ENCODE peak calls at places on chromosomes 13 and 19, in six cellular contexts. E is GM12891, R is GM12878, X is H1, D is K562, N is HepG2. V is an unnamed sample.

GRCh38 chr19:50607874-50608785 is 31.6 kb downstream of the SYT3 start:
- DNase-seq in E (peak; percentile 71), R (peak; percentile 15), X (peak; percentile 97), D (peak; percentile 94), N (peak; percentile 31), V (peak; percentile 62)

GRCh38 chr19:52535831-52536800 is 8.6 kb downstream of the ZNF808 start:
- DNase-seq in E (peak; percentile 56), R (peak; percentile 67), X (peak; percentile 41), D (no peak), N (no peak), V (peak; percentile 47)

GRCh38 chr19:17249887-17250548 is 4.3 kb upstream of the NR2F6 start:
- DNase-seq in E (no peak), R (no peak), X (no peak), D (no peak), N (no peak), V (no peak)

GRCh38 chr13:91375119-91375729 is 23.2 kb upstream of the GPC5 start:
- DNase-seq in E (no peak), R (no peak), X (no peak), D (peak; percentile 83), N (no peak), V (no peak)

GRCh38 chr13:44437356-44438233 is 64.0 kb downstream of the SERP2 start:
- DNase-seq in E (no peak), R (no peak), X (no peak), D (no peak), N (peak; percentile 35), V (no peak)

GRCh38 chr13:84273163-84273562 is 390.9 kb upstream of the SLITRK1 start:
- DNase-seq in E (no peak), R (no peak), X (no peak), D (no peak), N (no peak), V (no peak)

GRCh38 chr19:15115762-15116615 is 8.8 kb downstream of the SYDE1 start:
- DNase-seq in E (no peak), R (no peak), X (no peak), D (no peak), N (no peak), V (no peak)

GRCh38 chr13:36752673-36753072 is 66.3 kb upstream of the RFXAP start:
- DNase-seq in E (no peak), R (no peak), X (no peak), D (no peak), N (no peak), V (no peak)

GRCh38 chr19:38152461-38153379 is 71.3 kb downstream of the DPF1 start:
- DNase-seq in E (no peak), R (no peak), X (no peak), D (peak; percentile 74), N (no peak), V (no peak)

GRCh38 chr19:15424121-15424520 is 5.3 kb upstream of the AKAP8L start:
- DNase-seq in E (no peak), R (no peak), X (no peak), D (no peak), N (no peak), V (no peak)

GRCh38 chr13:98103942-98104880 is 38.7 kb upstream of the FARP1 start:
- DNase-seq in E (no peak), R (no peak), X (no peak), D (no peak), N (peak; percentile 47), V (no peak)

DNA sequence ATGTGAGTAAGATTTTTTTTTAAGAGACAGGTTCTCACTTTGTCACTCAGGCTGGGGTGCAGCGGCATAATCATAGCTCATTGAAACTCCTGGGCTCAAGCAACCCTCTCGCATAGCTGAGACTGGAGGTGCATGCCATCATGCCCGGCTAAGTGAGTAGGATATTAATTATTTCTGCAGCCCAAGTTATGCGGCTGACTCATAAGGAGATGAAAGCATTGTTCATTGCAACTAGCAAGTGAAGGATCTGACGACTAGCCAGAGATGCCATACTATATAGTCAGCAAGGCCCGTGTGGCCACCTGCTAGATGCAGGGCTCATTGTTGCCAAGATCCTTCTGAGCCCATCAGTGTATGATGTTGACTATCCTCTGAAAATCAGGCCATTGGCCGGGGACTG is 45.2 kb downstream of the ABCC4 start:
- DNase-seq in E (no peak), R (no peak), X (no peak), D (no peak), N (peak; percentile 23), V (no peak)
- TF ChIP-seq TAF1 in E (no peak), R (no peak), X (no peak), D (no peak), N (no peak), V (no peak)

DNA sequence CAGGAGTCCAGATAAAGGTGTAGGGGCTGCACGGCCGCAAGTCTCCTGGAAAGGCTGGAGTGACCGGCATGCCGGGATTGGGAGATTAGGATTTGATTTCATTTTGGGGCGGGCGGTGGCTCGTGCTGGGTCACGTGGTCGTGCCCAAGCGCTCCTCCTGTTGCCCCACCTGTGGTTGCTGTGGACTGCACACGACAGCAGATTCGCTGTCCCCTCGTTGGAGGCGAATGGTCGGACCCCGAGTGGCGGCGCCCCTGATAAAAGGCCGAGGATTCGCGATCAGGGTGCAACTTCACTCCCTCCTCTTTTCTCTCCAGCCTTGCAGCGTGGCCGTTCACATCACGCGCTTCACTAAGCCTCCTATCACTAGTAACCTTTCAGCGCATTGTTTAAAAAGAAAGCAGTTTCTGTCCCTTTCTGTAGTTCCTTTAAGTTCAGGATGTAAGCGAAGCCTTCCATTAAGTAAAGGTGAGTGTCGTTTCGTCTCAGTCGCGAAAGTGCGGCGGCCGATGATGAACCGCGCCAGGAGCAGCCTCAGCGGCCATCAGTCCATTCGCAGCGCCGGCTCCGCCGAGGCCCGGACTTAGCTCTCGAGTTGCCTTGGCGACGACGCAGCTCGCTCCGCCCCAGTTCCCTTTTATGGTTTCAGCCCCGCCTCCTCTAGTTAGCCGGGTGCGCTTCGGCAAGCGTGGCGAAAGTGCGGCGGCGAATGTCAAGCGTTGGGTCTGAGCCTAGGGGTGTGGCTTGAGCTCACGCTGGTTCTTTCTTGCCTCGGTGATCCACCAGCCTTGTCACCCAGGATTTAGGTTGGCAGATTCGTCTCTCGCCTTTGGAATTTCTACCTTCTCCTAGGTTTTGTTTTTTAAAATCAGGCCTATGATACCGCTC is 1.7 kb upstream of the PPP1R37 start:
- DNase-seq in E (peak; percentile 90), R (peak; percentile 89), X (peak; percentile 97), D (peak; percentile 84), N (no peak), V (peak; percentile 89)
- TF ChIP-seq POLR2A in E (peak; percentile 85), R (peak; percentile 90), X (peak; percentile 62), D (peak; percentile 34), N (no peak), V (peak; percentile 74)

GRCh38 chr19:2083174-2083854 is 12.8 kb downstream of the MOB3A start:
- DNase-seq in E (no peak), R (no peak), X (no peak), D (no peak), N (no peak), V (peak; percentile 76)
- TF ChIP-seq TAF1 in E (peak; percentile 46), R (peak; percentile 49), X (no peak), D (no peak), N (no peak), V (peak; percentile 53)

GRCh38 chr19:39833464-39834286 is at the start of gene DYRK1B:
- DNase-seq in E (peak; percentile 98), R (peak; percentile 92), X (peak; percentile 89), D (peak; percentile 97), N (no peak), V (peak; percentile 97)
- TF ChIP-seq POLR2A in E (peak; percentile 5), R (peak; percentile 69), X (no peak), D (peak; percentile 88), N (no peak), V (peak; percentile 43)

DNA sequence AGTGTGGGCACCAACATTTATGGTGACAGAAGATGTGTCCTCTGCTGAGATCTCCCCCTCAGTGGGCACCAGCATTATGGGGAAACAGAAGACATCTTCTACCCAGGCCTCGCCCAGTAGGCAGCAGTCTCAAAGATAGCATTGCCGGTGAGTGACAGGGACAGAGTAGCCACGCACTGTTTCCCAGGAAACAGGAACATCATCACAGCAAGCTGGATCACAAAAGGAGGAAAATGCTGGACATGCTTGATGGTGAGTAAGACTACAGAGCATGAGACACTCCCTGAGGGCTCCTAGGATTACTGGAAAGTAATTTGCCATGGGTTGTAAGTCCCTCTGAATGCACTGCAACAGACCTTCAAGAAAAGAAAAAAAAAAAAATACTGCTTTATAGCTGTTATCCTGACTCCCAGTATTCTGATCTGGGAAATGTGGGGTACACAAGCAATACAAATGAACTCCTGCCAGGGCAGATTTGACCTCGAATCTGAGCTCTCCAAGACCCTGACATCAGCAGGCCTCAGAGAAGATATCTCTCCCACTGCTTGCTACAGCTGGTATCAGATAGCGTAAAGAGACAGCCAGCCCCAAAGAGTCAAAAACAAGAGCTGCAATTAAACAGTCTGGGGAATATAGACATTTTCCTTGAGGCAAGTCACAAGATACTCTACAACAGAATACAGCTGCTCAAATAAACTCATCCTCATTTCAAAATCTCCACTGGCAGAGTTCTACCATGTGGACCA is 180.4 kb downstream of the RBM26 start:
- DNase-seq in E (no peak), R (no peak), X (no peak), D (no peak), N (no peak), V (no peak)
- TF ChIP-seq TAF1 in E (no peak), R (no peak), X (no peak), D (no peak), N (no peak), V (no peak)

DNA sequence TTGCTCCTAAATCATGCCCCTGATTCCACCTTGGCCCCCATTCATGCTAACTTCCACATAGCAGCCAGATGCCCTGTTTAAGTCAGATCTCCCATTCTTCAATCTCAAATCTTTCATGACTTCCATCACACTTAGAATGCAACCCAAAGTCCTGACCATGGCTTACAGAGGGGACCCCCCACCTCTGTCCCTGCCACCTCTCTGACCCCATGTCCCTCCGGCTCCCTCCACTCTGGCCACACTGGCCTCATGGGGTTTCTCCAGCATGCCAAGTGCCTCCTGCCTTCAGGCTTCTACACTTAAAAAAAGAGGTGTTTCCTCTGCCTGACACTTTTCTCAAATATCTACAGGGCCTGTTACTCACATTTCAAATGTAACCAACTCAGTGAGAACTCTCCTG is 93.6 kb downstream of the C13orf42 start:
- DNase-seq in E (no peak), R (no peak), X (no peak), D (no peak), N (no peak), V (no peak)
- TF ChIP-seq POLR2A in E (no peak), R (no peak), X (no peak), D (no peak), N (no peak), V (no peak)

DNA sequence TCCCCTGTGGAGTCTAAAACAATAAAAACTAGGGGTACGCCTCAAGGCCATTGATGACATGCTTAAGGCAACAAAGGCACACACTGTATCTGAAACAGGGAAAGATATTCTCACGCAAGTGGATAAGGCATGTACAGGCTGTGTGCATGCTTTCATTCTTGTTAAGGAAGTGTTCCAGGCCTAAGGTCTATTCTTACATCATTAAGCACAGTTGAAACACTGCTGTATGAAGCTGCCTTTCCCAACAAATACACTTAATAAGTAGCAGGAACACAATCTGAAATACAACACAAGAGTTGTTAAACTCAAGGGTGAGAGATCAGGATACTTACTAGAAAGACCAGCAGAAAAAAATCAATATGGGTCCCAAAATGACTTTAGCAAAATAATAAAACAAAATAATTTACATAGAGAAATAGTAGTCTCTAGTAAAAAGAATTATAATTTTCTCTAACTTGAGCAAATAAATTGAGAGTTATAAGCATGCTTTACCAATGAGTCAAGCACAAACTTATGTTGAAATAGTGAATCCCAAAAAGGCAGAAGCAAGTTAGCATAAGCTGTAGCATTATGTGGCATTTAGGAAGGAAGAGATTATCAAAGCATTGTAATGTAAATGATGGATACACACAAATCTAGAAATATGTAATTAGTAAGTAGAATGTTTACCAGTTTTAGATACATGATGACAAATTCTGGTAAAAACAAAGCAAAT is 796.9 kb downstream of the SLITRK1 start:
- DNase-seq in E (no peak), R (no peak), X (no peak), D (no peak), N (no peak), V (no peak)
- TF ChIP-seq TAF1 in E (no peak), R (no peak), X (no peak), D (no peak), N (no peak), V (no peak)